ENCODE peak calls at places on chromosomes 7 and 10, in seven cellular contexts. T is AG04450; M is fibroblast of mammary gland; E is esophagus squamous epithelium; A is naive thymus-derived CD4-positive, alpha-beta T cell; Q is fibroblast of lung; Y is MG63. U is an unnamed sample.

GRCh38 chr7:1670894-1671875 is 1.1 kb downstream of the ELFN1 start:
- DNase-seq in Y (no peak), A (no peak), E (no peak), Q (no peak), M (no peak), T (no peak), U (peak)

GRCh38 chr7:77327932-77328628 is 88.1 kb downstream of the GSAP start:
- DNase-seq in T (no peak), Y (peak), A (peak), E (no peak), M (no peak), Q (no peak), U (no peak)

GRCh38 chr7:128408709-128409434 is 910 bp downstream of the IMPDH1 start:
- DNase-seq in T (no peak), Q (no peak), M (peak), Y (no peak), E (no peak), A (no peak), U (peak)

GRCh38 chr7:158820656-158821055 is 8.7 kb downstream of the ESYT2 start:
- DNase-seq in A (no peak), Q (peak), T (no peak), E (no peak), Y (peak), M (peak), U (peak)

GRCh38 chr7:69775231-69775771 is 177.0 kb downstream of the AUTS2 start:
- DNase-seq in A (no peak), T (no peak), E (no peak), Y (peak), Q (peak), M (peak), U (no peak)

GRCh38 chr10:95458824-95459223 is 102.3 kb downstream of the SORBS1 start:
- DNase-seq in A (no peak), Y (no peak), E (no peak), Q (peak), M (no peak), T (no peak), U (no peak)

GRCh38 chr7:101547022-101547915 is 81.8 kb downstream of the MYL10 start:
- DNase-seq in T (no peak), A (no peak), Y (no peak), Q (no peak), E (no peak), M (no peak), U (peak)

GRCh38 chr7:80843018-80843671 is 75.7 kb downstream of the SEMA3C start:
- DNase-seq in Q (peak), M (no peak), A (no peak), T (no peak), E (no peak), Y (no peak), U (no peak)

GRCh38 chr10:44702531-44702930 is 208.6 kb upstream of the TMEM72 start:
- DNase-seq in M (no peak), T (no peak), Y (no peak), E (no peak), Q (no peak), A (no peak), U (no peak)

GRCh38 chr10:13218878-13219277 is 15.3 kb downstream of the UCMA start:
- DNase-seq in E (no peak), Q (no peak), T (no peak), Y (no peak), M (no peak), A (no peak), U (no peak)

DNA sequence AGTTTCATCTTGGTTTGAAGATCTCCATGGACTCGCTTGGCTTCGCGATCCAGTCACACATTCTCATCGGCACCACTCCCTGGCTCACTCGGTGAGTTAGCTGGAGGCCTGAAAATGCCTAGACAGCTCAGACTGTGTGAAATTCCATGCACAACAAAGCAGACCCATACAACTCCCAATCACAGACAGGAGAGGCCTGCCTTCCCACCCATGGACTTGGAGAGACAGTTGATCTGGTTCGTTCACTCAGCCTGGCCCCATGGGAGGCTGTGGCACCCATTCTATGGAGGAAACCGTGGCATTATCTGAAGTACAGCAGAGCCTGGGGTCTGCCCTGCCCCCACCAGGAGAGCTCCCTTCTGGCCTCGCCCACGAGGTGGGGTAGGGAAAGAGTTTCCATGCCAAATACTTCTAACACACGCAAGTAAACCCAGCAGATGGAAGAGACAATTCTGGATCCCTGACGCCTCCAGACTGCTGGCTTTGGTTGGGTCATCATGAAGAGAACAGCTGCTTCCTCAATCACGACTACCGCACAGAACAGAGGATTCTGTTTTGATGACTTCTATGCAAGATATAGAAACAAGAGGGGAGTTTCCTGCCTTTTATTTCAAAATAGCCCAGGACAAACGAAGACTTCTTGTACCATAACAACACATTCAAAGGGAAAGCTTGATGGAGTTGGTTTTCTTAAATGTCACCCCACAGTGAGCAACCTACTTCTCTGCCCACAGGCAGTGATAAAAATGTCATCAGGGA is 15.9 kb downstream of the FAM53B start:
- DNase-seq in Q (no peak), A (peak), Y (no peak), T (no peak), M (peak), E (no peak), U (no peak)
- H3K4me3 ChIP-seq in Q (no peak), A (peak), Y (no peak), T (no peak), M (no peak), E (no peak), U (no peak)

GRCh38 chr7:48173983-48174382 is 2.7 kb downstream of the ABCA13 start:
- DNase-seq in M (peak), T (no peak), A (no peak), E (no peak), Y (no peak), Q (peak), U (no peak)
- H3K4me3 ChIP-seq in M (no peak), T (no peak), A (no peak), E (no peak), Y (no peak), Q (no peak), U (no peak)

GRCh38 chr7:23470290-23471089 is at the start of gene IGF2BP3:
- DNase-seq in T (peak), Q (peak), A (no peak), E (no peak), Y (peak), M (peak), U (peak)

GRCh38 chr7:23467731-23468720 is 2.3 kb downstream of the IGF2BP3 start:
- DNase-seq in M (no peak), T (no peak), E (no peak), Y (peak), A (peak), Q (peak), U (peak)

GRCh38 chr7:23469961-23470250 is 385 bp downstream of the IGF2BP3 start:
- DNase-seq in Q (no peak), A (no peak), E (no peak), Y (no peak), M (no peak), T (no peak), U (peak)

GRCh38 chr7:23468721-23469149 is 1.6 kb downstream of the IGF2BP3 start:
- DNase-seq in Q (no peak), T (no peak), A (no peak), E (no peak), M (no peak), Y (peak), U (peak)

DNA sequence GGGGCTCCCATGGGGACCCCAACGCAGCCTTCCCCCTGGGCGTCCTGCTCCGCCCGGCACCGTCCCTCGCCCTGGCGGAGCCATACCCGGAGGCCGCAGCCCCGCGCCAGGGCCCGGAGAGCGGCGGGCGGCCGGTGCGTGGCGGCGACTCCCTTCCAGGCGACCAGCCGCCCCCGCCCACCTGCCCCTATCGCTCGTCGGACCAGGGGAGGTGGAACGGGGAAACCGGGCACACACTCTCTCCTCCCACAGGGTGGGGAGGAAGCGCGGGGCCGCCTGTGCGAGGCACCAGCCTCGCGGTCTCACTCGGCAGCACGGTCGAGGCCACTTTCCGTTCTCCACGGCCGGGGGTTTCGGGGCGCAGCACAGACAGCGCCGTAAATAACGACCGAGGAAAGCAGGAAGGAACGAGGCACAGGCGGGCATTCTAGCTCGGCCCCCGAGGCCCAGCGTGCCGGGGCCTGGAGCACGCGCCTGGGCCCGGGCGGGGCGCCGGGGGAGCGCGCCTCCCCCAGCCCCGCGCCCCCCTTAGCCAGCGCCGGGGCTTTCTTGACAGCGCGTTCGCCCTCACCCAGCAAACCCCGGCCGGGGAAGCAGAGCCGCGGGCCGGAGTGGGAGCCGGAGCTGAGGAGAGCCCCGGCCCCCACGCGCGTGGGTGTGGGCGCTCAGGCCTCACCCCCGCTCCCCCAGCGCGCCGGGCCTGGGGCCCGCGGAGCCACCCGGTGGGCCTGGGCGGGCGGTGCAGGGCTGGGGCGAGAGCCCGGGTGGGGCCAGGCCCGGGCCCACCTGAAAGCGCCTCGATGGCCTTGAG is 936 bp downstream of the IGF2BP3 start:
- DNase-seq in E (no peak), Q (no peak), T (no peak), M (no peak), Y (peak), A (no peak), U (peak)
- H3K4me3 ChIP-seq in E (peak), Q (peak), T (peak), M (peak), Y (peak), A (peak), U (peak)

GRCh38 chr10:43203491-43204393 is 63.1 kb downstream of the RASGEF1A start:
- DNase-seq in E (no peak), A (no peak), Q (no peak), Y (no peak), M (no peak), T (no peak), U (peak)
- H3K4me3 ChIP-seq in E (peak), A (no peak), Q (no peak), Y (no peak), M (peak), T (no peak), U (peak)

DNA sequence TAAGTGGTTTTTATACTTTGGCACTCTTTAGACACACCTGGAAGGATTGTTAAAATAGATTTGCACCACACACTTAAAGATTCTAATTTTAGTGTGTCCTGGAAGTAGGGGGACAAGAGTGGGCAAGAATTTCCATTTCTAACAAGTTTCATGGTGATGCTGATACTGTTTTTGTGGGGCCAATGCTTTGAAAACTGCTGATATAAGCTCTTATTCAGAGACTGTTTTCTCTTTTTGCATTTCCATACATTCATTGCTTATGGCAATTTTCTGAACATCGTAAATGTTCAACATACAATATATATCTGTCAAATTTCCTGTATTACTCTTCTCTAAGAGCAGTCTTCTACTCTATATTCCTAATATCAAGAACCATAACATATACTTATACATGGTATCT is 79.0 kb downstream of the TFEC start:
- DNase-seq in Q (no peak), Y (no peak), M (no peak), T (no peak), E (no peak), A (no peak), U (no peak)
- H3K4me3 ChIP-seq in Q (no peak), Y (no peak), M (no peak), T (no peak), E (no peak), A (no peak), U (no peak)

DNA sequence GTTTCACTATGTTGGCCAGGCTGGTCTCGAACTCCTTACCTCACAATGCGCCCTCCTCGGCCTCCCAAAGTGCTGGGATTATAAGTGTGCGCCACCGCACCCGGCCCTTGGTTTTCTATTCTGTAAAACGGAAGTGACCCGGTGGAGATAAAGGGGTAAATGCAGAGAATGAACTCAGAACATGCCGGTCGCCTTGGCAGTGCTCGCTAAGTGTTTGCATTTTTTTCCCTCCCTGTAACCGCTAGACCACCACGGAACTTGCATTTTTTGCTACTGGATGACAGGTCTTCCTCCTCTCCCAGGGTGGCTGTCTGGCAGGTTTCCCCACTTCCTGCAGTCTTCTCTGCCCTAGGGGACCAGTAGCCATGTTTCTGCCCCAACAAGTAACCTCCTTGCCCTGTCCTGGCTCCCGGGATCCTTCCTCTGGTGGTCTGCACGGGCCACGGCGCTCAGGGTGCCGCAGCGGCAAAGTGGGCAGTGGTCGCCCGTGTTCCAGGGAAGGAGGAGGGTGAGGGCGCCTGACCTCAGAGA is 18.8 kb upstream of the GNA12 start:
- DNase-seq in E (no peak), A (no peak), Y (peak), M (no peak), Q (peak), T (peak), U (peak)
- H3K4me3 ChIP-seq in E (no peak), A (no peak), Y (peak), M (no peak), Q (no peak), T (no peak), U (no peak)

U was measured in endodermal cell.